ENCODE peak calls at places on chromosomes 16 and 17, in six cellular contexts. Z is T follicular helper cell; F is stimulated activated naive B cell treated with anti-CD40 and anti-IgM and Interleukin-4, amounts not matched to agents 10 μg/mL and 1 μg/mL and 100 μg/mL, for 72 hours; D is NCI-H510A treated with DMSO at 0.1 percent for 48 hours; J is stimulated activated CD8-positive, alpha-beta memory T cell treated with anti-CD3 and anti-CD28 coated beads, Interleukin-12 subunit alpha, Interleukin-12 subunit beta, amount 100 ng/mL, for 4 hours; W is HS-5. G is an unnamed sample.

GRCh38 chr16:74107795-74108610 is 188.6 kb upstream of the PSMD7 start:
- DNase-seq in W (no peak), F (peak), J (no peak), D (peak), Z (no peak), G (peak)

GRCh38 chr17:45339646-45340605 is 23.1 kb upstream of the MAP3K14 start:
- DNase-seq in W (no peak), J (no peak), Z (no peak), F (no peak), D (no peak), G (no peak)

GRCh38 chr16:1215574-1216295 is 9.3 kb downstream of the TPSG1 start:
- DNase-seq in Z (no peak), W (no peak), J (no peak), F (no peak), D (no peak), G (no peak)

GRCh38 chr17:6124856-6125255 is 54.7 kb downstream of the WSCD1 start:
- DNase-seq in Z (no peak), W (no peak), D (no peak), J (no peak), F (no peak), G (no peak)

GRCh38 chr16:24001706-24002105 is 165.9 kb downstream of the PRKCB start:
- DNase-seq in F (no peak), W (no peak), D (no peak), J (no peak), Z (no peak), G (no peak)

GRCh38 chr17:72338304-72338703 is 217.5 kb downstream of the SOX9 start:
- DNase-seq in J (no peak), F (no peak), Z (no peak), D (no peak), W (no peak), G (no peak)

GRCh38 chr16:75279277-75279676 is 27.9 kb upstream of the BCAR1 start:
- DNase-seq in W (no peak), J (no peak), Z (no peak), F (no peak), D (no peak), G (peak)

GRCh38 chr17:81139428-81139827 is 25.9 kb upstream of the PVALEF start:
- DNase-seq in W (no peak), J (no peak), D (no peak), Z (no peak), F (no peak), G (no peak)

GRCh38 chr16:89847056-89847929 is 19.0 kb downstream of the SPIRE2 start:
- DNase-seq in W (no peak), J (no peak), D (no peak), Z (no peak), F (no peak), G (no peak)

GRCh38 chr16:31420037-31420436 is 8.1 kb downstream of the COX6A2 start:
- DNase-seq in Z (no peak), W (no peak), D (no peak), F (no peak), J (no peak), G (no peak)

GRCh38 chr17:9814337-9814945 is 7.4 kb downstream of the GSG1L2 start:
- DNase-seq in W (no peak), Z (no peak), F (no peak), D (no peak), J (no peak), G (no peak)

GRCh38 chr16:68644303-68644702 is 807 bp upstream of the CDH3 start:
- DNase-seq in J (no peak), F (no peak), Z (no peak), W (no peak), D (no peak), G (no peak)